ENCODE peak calls at places on chromosomes 16 and 17, in seven cellular contexts. A is RCC 7860; F is activated T-cell treated with anti-CD3 and anti-CD28 coated beads, Interleukin-2, amount 50 U/mL, for 24 hours; D is IMR-90; V is immature natural killer cell; M is nephron progenitor cell; N is EL. L is an unnamed sample.

GRCh38 chr16:20410153-20410723 is 904 bp downstream of the ACSM5 start:
- DNase-seq in M (no peak), N (no peak), V (no peak), A (no peak), D (no peak), F (no peak), L (no peak)

GRCh38 chr16:11316331-11317015 is 28.8 kb upstream of the RMI2 start:
- DNase-seq in N (no peak), D (no peak), A (peak; percentile 32), F (no peak), M (peak; percentile 33), V (no peak), L (no peak)

GRCh38 chr16:10618710-10619209 is 38.4 kb upstream of the EMP2 start:
- DNase-seq in N (no peak), V (no peak), D (no peak), M (no peak), F (no peak), A (no peak), L (no peak)

GRCh38 chr16:64051826-64052225 is 1070.0 kb downstream of the CDH11 start:
- DNase-seq in D (no peak), N (peak; percentile 4), A (peak; percentile 23), V (no peak), F (no peak), M (no peak), L (no peak)

GRCh38 chr16:11665071-11665491 is 3.2 kb upstream of the SNN start:
- DNase-seq in M (no peak), F (peak; percentile 60), V (no peak), D (no peak), N (no peak), A (no peak), L (no peak)

GRCh38 chr16:52721331-52721730 is 174.4 kb upstream of the TOX3 start:
- DNase-seq in N (no peak), M (no peak), A (no peak), V (no peak), D (no peak), F (no peak), L (no peak)

GRCh38 chr17:8492121-8492520 is 56.4 kb downstream of the NDEL1 start:
- DNase-seq in F (no peak), A (no peak), D (no peak), N (no peak), M (no peak), V (no peak), L (no peak)

GRCh38 chr17:34527908-34528470 is 51.4 kb upstream of the TMEM132E start:
- DNase-seq in N (no peak), F (no peak), M (no peak), V (no peak), D (no peak), A (no peak), L (no peak)

GRCh38 chr17:4969551-4970231 is 2.1 kb upstream of the SPAG7 start:
- DNase-seq in F (peak; percentile 75), A (peak; percentile 36), N (peak; percentile 41), M (no peak), D (peak; percentile 55), V (no peak), L (no peak)

GRCh38 chr17:82838386-82839063 is 1.3 kb downstream of the ZNF750 start:
- DNase-seq in F (no peak), M (no peak), D (peak; percentile 17), V (no peak), A (no peak), N (peak; percentile 24), L (no peak)

GRCh38 chr17:50856431-50856830 is 9.7 kb downstream of the TOB1 start:
- DNase-seq in N (no peak), F (no peak), M (no peak), V (no peak), D (no peak), A (no peak), L (no peak)

GRCh38 chr17:33241390-33241789 is 51.7 kb downstream of the ASIC2 start:
- DNase-seq in A (peak; percentile 64), F (no peak), V (no peak), D (peak; percentile 50), M (no peak), N (peak; percentile 10), L (no peak)